ENCODE peak calls at places on chromosomes 11 and 22, in nine cellular contexts. One of them, this sample, is unnamed.

GRCh38 chr11:2666828-2667570 is 32.8 kb downstream of the KCNQ1OT1 start:
- DNase-seq in cardiac fibroblast: no peak
- DNase-seq in fibroblast of the aortic adventitia: no peak
- DNase-seq in brain microvascular endothelial cell: no peak
- DNase-seq in GM12865: no peak
- DNase-seq in upper lobe of left lung: no peak
- DNase-seq in GM10248: no peak
- DNase-seq in mammary epithelial cell: no peak
- DNase-seq in body of pancreas: peak
- DNase-seq in this sample: no peak

GRCh38 chr11:3905080-3905953 is 49.9 kb downstream of the STIM1 start:
- DNase-seq in cardiac fibroblast: peak
- DNase-seq in fibroblast of the aortic adventitia: peak
- DNase-seq in brain microvascular endothelial cell: peak
- DNase-seq in GM12865: peak
- DNase-seq in upper lobe of left lung: peak
- DNase-seq in GM10248: peak
- DNase-seq in mammary epithelial cell: peak
- DNase-seq in body of pancreas: no peak
- DNase-seq in this sample: no peak

GRCh38 chr11:35424157-35424945 is 5.0 kb upstream of the SLC1A2 start:
- DNase-seq in cardiac fibroblast: no peak
- DNase-seq in fibroblast of the aortic adventitia: peak
- DNase-seq in brain microvascular endothelial cell: no peak
- DNase-seq in GM12865: no peak
- DNase-seq in upper lobe of left lung: no peak
- DNase-seq in GM10248: no peak
- DNase-seq in mammary epithelial cell: no peak
- DNase-seq in body of pancreas: no peak
- DNase-seq in this sample: no peak

GRCh38 chr11:105361651-105362050 is 222.1 kb upstream of the CARD18 start:
- DNase-seq in cardiac fibroblast: no peak
- DNase-seq in fibroblast of the aortic adventitia: no peak
- DNase-seq in brain microvascular endothelial cell: no peak
- DNase-seq in GM12865: no peak
- DNase-seq in upper lobe of left lung: no peak
- DNase-seq in GM10248: no peak
- DNase-seq in mammary epithelial cell: peak
- DNase-seq in body of pancreas: no peak
- DNase-seq in this sample: no peak

GRCh38 chr11:20192151-20192550 is 31.9 kb upstream of the DBX1 start:
- DNase-seq in cardiac fibroblast: no peak
- DNase-seq in fibroblast of the aortic adventitia: no peak
- DNase-seq in brain microvascular endothelial cell: no peak
- DNase-seq in GM12865: no peak
- DNase-seq in upper lobe of left lung: no peak
- DNase-seq in GM10248: no peak
- DNase-seq in mammary epithelial cell: no peak
- DNase-seq in body of pancreas: no peak
- DNase-seq in this sample: no peak

GRCh38 chr22:25281675-25282345 is 62.4 kb downstream of the CRYBB2 start:
- DNase-seq in cardiac fibroblast: no peak
- DNase-seq in fibroblast of the aortic adventitia: no peak
- DNase-seq in brain microvascular endothelial cell: no peak
- DNase-seq in GM12865: no peak
- DNase-seq in upper lobe of left lung: no peak
- DNase-seq in GM10248: no peak
- DNase-seq in mammary epithelial cell: no peak
- DNase-seq in body of pancreas: no peak
- DNase-seq in this sample: no peak

GRCh38 chr11:70828498-70829159 is 423.7 kb downstream of the SHANK2 start:
- DNase-seq in cardiac fibroblast: no peak
- DNase-seq in fibroblast of the aortic adventitia: no peak
- DNase-seq in brain microvascular endothelial cell: no peak
- DNase-seq in GM12865: no peak
- DNase-seq in upper lobe of left lung: no peak
- DNase-seq in GM10248: no peak
- DNase-seq in mammary epithelial cell: no peak
- DNase-seq in body of pancreas: no peak
- DNase-seq in this sample: no peak

GRCh38 chr22:47587861-47588582 is 825.6 kb downstream of the TBC1D22A start:
- DNase-seq in cardiac fibroblast: no peak
- DNase-seq in fibroblast of the aortic adventitia: no peak
- DNase-seq in brain microvascular endothelial cell: no peak
- DNase-seq in GM12865: no peak
- DNase-seq in upper lobe of left lung: no peak
- DNase-seq in GM10248: no peak
- DNase-seq in mammary epithelial cell: no peak
- DNase-seq in body of pancreas: no peak
- DNase-seq in this sample: peak

GRCh38 chr11:73017024-73017751 is 124.9 kb downstream of the FCHSD2 start:
- DNase-seq in cardiac fibroblast: no peak
- DNase-seq in fibroblast of the aortic adventitia: no peak
- DNase-seq in brain microvascular endothelial cell: no peak
- DNase-seq in GM12865: peak
- DNase-seq in upper lobe of left lung: no peak
- DNase-seq in GM10248: no peak
- DNase-seq in mammary epithelial cell: no peak
- DNase-seq in body of pancreas: no peak
- DNase-seq in this sample: no peak

GRCh38 chr22:26587991-26588613 is 1.8 kb downstream of the TPST2 start:
- DNase-seq in cardiac fibroblast: peak
- DNase-seq in fibroblast of the aortic adventitia: peak
- DNase-seq in brain microvascular endothelial cell: peak
- DNase-seq in GM12865: no peak
- DNase-seq in upper lobe of left lung: no peak
- DNase-seq in GM10248: no peak
- DNase-seq in mammary epithelial cell: no peak
- DNase-seq in body of pancreas: no peak
- DNase-seq in this sample: no peak

GRCh38 chr22:20299736-20300136 is 20.1 kb downstream of the DGCR6L start:
- DNase-seq in cardiac fibroblast: peak
- DNase-seq in fibroblast of the aortic adventitia: no peak
- DNase-seq in brain microvascular endothelial cell: no peak
- DNase-seq in GM12865: no peak
- DNase-seq in upper lobe of left lung: peak
- DNase-seq in GM10248: no peak
- DNase-seq in mammary epithelial cell: peak
- DNase-seq in body of pancreas: peak
- DNase-seq in this sample: no peak

GRCh38 chr11:61694971-61695706 is 14.9 kb downstream of the DAGLA start:
- DNase-seq in cardiac fibroblast: no peak
- DNase-seq in fibroblast of the aortic adventitia: no peak
- DNase-seq in brain microvascular endothelial cell: no peak
- DNase-seq in GM12865: no peak
- DNase-seq in upper lobe of left lung: peak
- DNase-seq in GM10248: no peak
- DNase-seq in mammary epithelial cell: peak
- DNase-seq in body of pancreas: peak
- DNase-seq in this sample: no peak

GRCh38 chr11:22521226-22521625 is 104.4 kb downstream of the FANCF start:
- DNase-seq in cardiac fibroblast: peak
- DNase-seq in fibroblast of the aortic adventitia: no peak
- DNase-seq in brain microvascular endothelial cell: peak
- DNase-seq in GM12865: peak
- DNase-seq in upper lobe of left lung: no peak
- DNase-seq in GM10248: no peak
- DNase-seq in mammary epithelial cell: peak
- DNase-seq in body of pancreas: no peak
- DNase-seq in this sample: no peak

GRCh38 chr11:134364261-134364660 is 32.5 kb downstream of the GLB1L2 start:
- DNase-seq in cardiac fibroblast: no peak
- DNase-seq in fibroblast of the aortic adventitia: no peak
- DNase-seq in brain microvascular endothelial cell: no peak
- DNase-seq in GM12865: no peak
- DNase-seq in upper lobe of left lung: no peak
- DNase-seq in GM10248: no peak
- DNase-seq in mammary epithelial cell: no peak
- DNase-seq in body of pancreas: no peak
- DNase-seq in this sample: no peak

GRCh38 chr11:28860898-28861297 is 752.7 kb downstream of the METTL15 start:
- DNase-seq in cardiac fibroblast: peak
- DNase-seq in fibroblast of the aortic adventitia: peak
- DNase-seq in brain microvascular endothelial cell: peak
- DNase-seq in GM12865: no peak
- DNase-seq in upper lobe of left lung: no peak
- DNase-seq in GM10248: no peak
- DNase-seq in mammary epithelial cell: peak
- DNase-seq in body of pancreas: no peak
- DNase-seq in this sample: no peak

GRCh38 chr11:5522308-5522707 is 5.8 kb upstream of the UBQLNL start:
- DNase-seq in cardiac fibroblast: no peak
- DNase-seq in fibroblast of the aortic adventitia: no peak
- DNase-seq in brain microvascular endothelial cell: no peak
- DNase-seq in GM12865: no peak
- DNase-seq in upper lobe of left lung: no peak
- DNase-seq in GM10248: no peak
- DNase-seq in mammary epithelial cell: no peak
- DNase-seq in body of pancreas: no peak
- DNase-seq in this sample: no peak

GRCh38 chr22:22863001-22863400 is 24.6 kb upstream of the IGLL5 start:
- DNase-seq in cardiac fibroblast: no peak
- DNase-seq in fibroblast of the aortic adventitia: no peak
- DNase-seq in brain microvascular endothelial cell: no peak
- DNase-seq in GM12865: no peak
- DNase-seq in upper lobe of left lung: no peak
- DNase-seq in GM10248: no peak
- DNase-seq in mammary epithelial cell: no peak
- DNase-seq in body of pancreas: no peak
- DNase-seq in this sample: no peak

GRCh38 chr11:17333799-17334586 is 17.6 kb upstream of the NCR3LG1 start:
- DNase-seq in cardiac fibroblast: no peak
- DNase-seq in fibroblast of the aortic adventitia: no peak
- DNase-seq in brain microvascular endothelial cell: no peak
- DNase-seq in GM12865: no peak
- DNase-seq in upper lobe of left lung: no peak
- DNase-seq in GM10248: no peak
- DNase-seq in mammary epithelial cell: no peak
- DNase-seq in body of pancreas: no peak
- DNase-seq in this sample: no peak

GRCh38 chr11:35853871-35854270 is 90.0 kb upstream of the LDLRAD3 start:
- DNase-seq in cardiac fibroblast: no peak
- DNase-seq in fibroblast of the aortic adventitia: no peak
- DNase-seq in brain microvascular endothelial cell: no peak
- DNase-seq in GM12865: no peak
- DNase-seq in upper lobe of left lung: no peak
- DNase-seq in GM10248: no peak
- DNase-seq in mammary epithelial cell: no peak
- DNase-seq in body of pancreas: no peak
- DNase-seq in this sample: peak

GRCh38 chr11:75406338-75406777 is 7.0 kb downstream of the RPS3 start:
- DNase-seq in cardiac fibroblast: no peak
- DNase-seq in fibroblast of the aortic adventitia: peak
- DNase-seq in brain microvascular endothelial cell: no peak
- DNase-seq in GM12865: no peak
- DNase-seq in upper lobe of left lung: no peak
- DNase-seq in GM10248: no peak
- DNase-seq in mammary epithelial cell: peak
- DNase-seq in body of pancreas: no peak
- DNase-seq in this sample: no peak

GRCh38 chr22:25027052-25027525 is 74.6 kb downstream of the KIAA1671 start:
- DNase-seq in cardiac fibroblast: no peak
- DNase-seq in fibroblast of the aortic adventitia: no peak
- DNase-seq in brain microvascular endothelial cell: no peak
- DNase-seq in GM12865: no peak
- DNase-seq in upper lobe of left lung: no peak
- DNase-seq in GM10248: no peak
- DNase-seq in mammary epithelial cell: no peak
- DNase-seq in body of pancreas: no peak
- DNase-seq in this sample: no peak

GRCh38 chr11:79931692-79932091 is 490.9 kb upstream of the TENM4 start:
- DNase-seq in cardiac fibroblast: no peak
- DNase-seq in fibroblast of the aortic adventitia: no peak
- DNase-seq in brain microvascular endothelial cell: no peak
- DNase-seq in GM12865: no peak
- DNase-seq in upper lobe of left lung: no peak
- DNase-seq in GM10248: no peak
- DNase-seq in mammary epithelial cell: no peak
- DNase-seq in body of pancreas: no peak
- DNase-seq in this sample: no peak
- TF ChIP-seq CTCF in cardiac fibroblast: no peak
- TF ChIP-seq CTCF in fibroblast of the aortic adventitia: no peak
- TF ChIP-seq CTCF in brain microvascular endothelial cell: no peak
- TF ChIP-seq CTCF in GM12865: no peak
- TF ChIP-seq CTCF in upper lobe of left lung: no peak
- TF ChIP-seq CTCF in GM10248: no peak
- TF ChIP-seq CTCF in mammary epithelial cell: no peak
- TF ChIP-seq CTCF in body of pancreas: no peak
- TF ChIP-seq CTCF in this sample: no peak

GRCh38 chr11:118263694-118264567 is at the start of gene MPZL2:
- DNase-seq in cardiac fibroblast: no peak
- DNase-seq in fibroblast of the aortic adventitia: no peak
- DNase-seq in brain microvascular endothelial cell: no peak
- DNase-seq in GM12865: no peak
- DNase-seq in upper lobe of left lung: peak
- DNase-seq in GM10248: no peak
- DNase-seq in mammary epithelial cell: peak
- DNase-seq in body of pancreas: peak
- DNase-seq in this sample: peak
- TF ChIP-seq CTCF in cardiac fibroblast: no peak
- TF ChIP-seq CTCF in fibroblast of the aortic adventitia: no peak
- TF ChIP-seq CTCF in brain microvascular endothelial cell: no peak
- TF ChIP-seq CTCF in GM12865: no peak
- TF ChIP-seq CTCF in upper lobe of left lung: no peak
- TF ChIP-seq CTCF in GM10248: no peak
- TF ChIP-seq CTCF in mammary epithelial cell: no peak
- TF ChIP-seq CTCF in body of pancreas: no peak
- TF ChIP-seq CTCF in this sample: no peak

GRCh38 chr11:34417203-34417602 is 21.5 kb upstream of the CAT start:
- DNase-seq in cardiac fibroblast: no peak
- DNase-seq in fibroblast of the aortic adventitia: no peak
- DNase-seq in brain microvascular endothelial cell: no peak
- DNase-seq in GM12865: no peak
- DNase-seq in upper lobe of left lung: no peak
- DNase-seq in GM10248: no peak
- DNase-seq in mammary epithelial cell: no peak
- DNase-seq in body of pancreas: no peak
- DNase-seq in this sample: no peak
- TF ChIP-seq CTCF in cardiac fibroblast: no peak
- TF ChIP-seq CTCF in fibroblast of the aortic adventitia: no peak
- TF ChIP-seq CTCF in brain microvascular endothelial cell: peak
- TF ChIP-seq CTCF in GM12865: no peak
- TF ChIP-seq CTCF in upper lobe of left lung: no peak
- TF ChIP-seq CTCF in GM10248: no peak
- TF ChIP-seq CTCF in mammary epithelial cell: no peak
- TF ChIP-seq CTCF in body of pancreas: peak
- TF ChIP-seq CTCF in this sample: peak

DNA sequence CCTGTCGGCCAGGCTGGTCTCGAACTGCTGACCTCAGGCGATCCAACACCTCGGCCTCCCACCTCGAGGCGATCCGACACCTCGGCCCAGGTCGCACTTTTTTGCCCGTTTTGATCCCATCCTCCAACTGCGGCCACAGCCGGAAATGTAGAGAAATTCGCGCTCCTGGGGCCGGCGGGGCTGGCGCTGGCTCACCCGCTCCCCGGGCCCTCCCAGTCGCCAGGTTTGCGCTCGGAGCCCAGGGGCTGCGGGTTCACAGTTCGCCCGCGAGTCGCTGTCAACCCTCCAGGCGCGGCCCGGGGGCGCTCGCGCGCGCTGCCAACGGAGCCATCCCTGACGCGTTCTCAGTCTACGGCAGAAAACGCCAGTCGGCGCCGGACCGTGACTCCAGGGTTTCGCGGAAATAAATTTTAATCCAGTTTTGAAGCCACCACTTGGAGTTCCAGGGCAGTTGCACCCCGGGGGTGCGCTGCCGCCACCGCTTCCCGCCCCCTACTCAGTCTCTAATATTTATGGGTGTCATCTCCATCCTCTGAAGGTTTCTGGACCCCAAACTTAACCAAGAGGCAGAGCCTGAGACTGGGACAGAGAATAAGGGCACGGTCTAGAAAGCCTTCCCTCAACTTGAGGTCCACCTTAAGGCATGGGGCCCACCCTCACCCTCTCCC is 1.5 kb upstream of the KLHDC7B start:
- DNase-seq in cardiac fibroblast: peak
- DNase-seq in fibroblast of the aortic adventitia: peak
- DNase-seq in brain microvascular endothelial cell: peak
- DNase-seq in GM12865: peak
- DNase-seq in upper lobe of left lung: peak
- DNase-seq in GM10248: peak
- DNase-seq in mammary epithelial cell: no peak
- DNase-seq in body of pancreas: peak
- DNase-seq in this sample: no peak
- TF ChIP-seq CTCF in cardiac fibroblast: peak
- TF ChIP-seq CTCF in fibroblast of the aortic adventitia: peak
- TF ChIP-seq CTCF in brain microvascular endothelial cell: peak
- TF ChIP-seq CTCF in GM12865: peak
- TF ChIP-seq CTCF in upper lobe of left lung: peak
- TF ChIP-seq CTCF in GM10248: peak
- TF ChIP-seq CTCF in mammary epithelial cell: no peak
- TF ChIP-seq CTCF in body of pancreas: peak
- TF ChIP-seq CTCF in this sample: peak

This sample was measured in type B pancreatic cell.